ENCODE peak calls at places on chromosomes 3 and 15, in seven cellular contexts. A is endodermal cell, R is MM.1S, C is neuronal stem cell, F is astrocyte, J is IMR-90, N is PC-3. Q is an unnamed sample.

GRCh38 chr3:190072856-190073255 is 47.8 kb downstream of the P3H2 start:
- DNase-seq in F (no peak), C (no peak), J (no peak), R (no peak), A (no peak), N (no peak), Q (no peak)

GRCh38 chr15:72168131-72168825 is 29.3 kb downstream of the GRAMD2A start:
- DNase-seq in R (no peak), J (peak), C (no peak), A (peak), F (peak), N (peak), Q (no peak)

GRCh38 chr3:165206454-165207266 is 10.5 kb upstream of the SLITRK3 start:
- DNase-seq in R (peak), F (peak), J (peak), C (peak), N (peak), A (peak), Q (no peak)

GRCh38 chr15:26028086-26028740 is 165.1 kb upstream of the ATP10A start:
- DNase-seq in J (no peak), C (no peak), R (no peak), A (no peak), F (peak), N (peak), Q (no peak)

GRCh38 chr15:43954181-43954621 is 127.4 kb downstream of the WDR76 start:
- DNase-seq in F (peak), N (no peak), R (no peak), J (peak), A (no peak), C (no peak), Q (no peak)

GRCh38 chr3:54846085-54846484 is 81.8 kb downstream of the LRTM1 start:
- DNase-seq in F (no peak), C (no peak), N (no peak), R (no peak), J (no peak), A (no peak), Q (no peak)

GRCh38 chr3:172449468-172450149 is 1.4 kb upstream of the GHSR start:
- DNase-seq in J (peak), F (peak), C (peak), A (peak), R (no peak), N (no peak), Q (no peak)

GRCh38 chr3:193777524-193777923 is 184.5 kb downstream of the OPA1 start:
- DNase-seq in A (peak), F (no peak), C (no peak), J (no peak), R (no peak), N (no peak), Q (no peak)

GRCh38 chr15:92438471-92438870 is 44.8 kb downstream of the ST8SIA2 start:
- DNase-seq in N (no peak), J (no peak), R (no peak), A (no peak), F (no peak), C (no peak), Q (no peak)

GRCh38 chr15:50109086-50109987 is 9.7 kb downstream of the ATP8B4 start:
- DNase-seq in C (no peak), R (no peak), N (no peak), F (peak), J (peak), A (no peak), Q (no peak)

GRCh38 chr3:167350245-167350862 is 29.7 kb downstream of the ZBBX start:
- DNase-seq in N (peak), J (no peak), C (peak), R (peak), A (no peak), F (peak), Q (peak)

GRCh38 chr15:66655511-66655910 is 46.5 kb upstream of the SMAD6 start:
- DNase-seq in C (no peak), N (no peak), A (peak), R (no peak), F (no peak), J (no peak), Q (no peak)

GRCh38 chr15:42088801-42089640 is 5.3 kb downstream of the PLA2G4D start:
- DNase-seq in J (no peak), F (no peak), N (peak), R (no peak), C (no peak), A (no peak), Q (no peak)

GRCh38 chr3:5217824-5218595 is 30.5 kb downstream of the EDEM1 start:
- DNase-seq in N (no peak), C (no peak), F (peak), A (no peak), J (peak), R (no peak), Q (no peak)

GRCh38 chr3:128663151-128663550 is 12.5 kb upstream of the RPN1 start:
- DNase-seq in C (no peak), R (no peak), F (no peak), J (no peak), N (no peak), A (peak), Q (no peak)

GRCh38 chr3:102200126-102200525 is 234.7 kb upstream of the ZPLD1 start:
- DNase-seq in N (no peak), C (no peak), J (peak), F (peak), R (no peak), A (no peak), Q (no peak)

GRCh38 chr3:131223373-131224289 is 157.9 kb upstream of the NUDT16 start:
- DNase-seq in F (no peak), R (no peak), N (peak), J (no peak), A (no peak), C (no peak), Q (no peak)

GRCh38 chr15:88243895-88244787 is 12.4 kb downstream of the NTRK3 start:
- DNase-seq in F (no peak), A (peak), J (peak), R (peak), C (peak), N (peak), Q (no peak)

GRCh38 chr3:28495301-28495700 is 146.7 kb upstream of the AZI2 start:
- DNase-seq in R (no peak), F (no peak), J (no peak), N (no peak), A (no peak), C (no peak), Q (no peak)

GRCh38 chr15:28994142-28994829 is 108.5 kb downstream of the APBA2 start:
- DNase-seq in A (no peak), F (no peak), C (no peak), J (no peak), R (no peak), N (no peak), Q (no peak)

GRCh38 chr15:82942691-82943090 is 9.8 kb downstream of the HOMER2 start:
- DNase-seq in A (no peak), J (no peak), N (peak), C (no peak), F (peak), R (no peak), Q (no peak)

GRCh38 chr3:45779746-45780735 is 16.3 kb downstream of the SLC6A20 start:
- DNase-seq in J (no peak), C (no peak), R (no peak), A (peak), N (no peak), F (no peak), Q (no peak)

GRCh38 chr15:98718426-98719168 is 70.3 kb downstream of the IGF1R start:
- DNase-seq in N (no peak), F (no peak), R (no peak), J (no peak), C (no peak), A (no peak), Q (no peak)

GRCh38 chr3:74302959-74303358 is 311.5 kb downstream of the CNTN3 start:
- DNase-seq in R (no peak), J (no peak), A (no peak), C (no peak), F (no peak), N (no peak), Q (no peak)

GRCh38 chr15:81301815-81302399 is 22.0 kb downstream of the STARD5 start:
- DNase-seq in R (peak), N (no peak), A (no peak), J (no peak), F (no peak), C (no peak), Q (no peak)
- H3K27ac ChIP-seq in R (peak), N (no peak), A (no peak), J (no peak), F (no peak), C (no peak), Q (no peak)

GRCh38 chr3:124722589-124722988 is 7.7 kb upstream of the UMPS start:
- DNase-seq in J (no peak), N (no peak), F (no peak), C (no peak), A (no peak), R (no peak), Q (no peak)
- H3K9ac ChIP-seq in J (no peak), N (no peak), F (no peak), C (no peak), A (no peak), R (no peak), Q (no peak)

DNA sequence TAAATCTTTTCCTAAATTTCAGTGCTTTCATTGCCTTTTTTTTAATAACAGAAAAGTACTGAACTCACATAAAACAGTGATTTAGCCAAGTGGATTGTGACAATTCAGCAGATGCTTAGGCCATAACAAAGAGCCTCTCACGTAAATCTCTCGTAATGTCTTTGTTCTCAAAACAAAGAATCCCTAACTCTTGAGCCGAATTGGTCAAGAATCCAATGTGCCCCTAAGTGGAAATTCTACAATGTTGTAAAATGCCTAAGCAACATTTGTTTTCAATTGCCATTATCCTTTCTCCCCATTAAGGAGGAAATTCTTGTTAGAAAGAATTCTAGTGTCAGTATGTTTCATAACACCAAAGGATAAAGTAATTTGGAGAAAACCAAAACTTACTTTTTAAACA is 235.7 kb upstream of the THBS1 start:
- DNase-seq in A (no peak), C (peak), J (no peak), N (no peak), R (no peak), F (no peak), Q (no peak)
- H3K27ac ChIP-seq in A (no peak), C (no peak), J (no peak), N (no peak), R (no peak), F (no peak), Q (no peak)

GRCh38 chr15:76057332-76058000 is 2.3 kb upstream of the TMEM266 start:
- DNase-seq in J (peak), N (peak), R (peak), F (no peak), C (peak), A (peak), Q (no peak)

GRCh38 chr15:76060098-76060989 is 559 bp downstream of the TMEM266 start:
- DNase-seq in A (no peak), N (no peak), C (no peak), F (no peak), J (no peak), R (peak), Q (no peak)

GRCh38 chr15:76056931-76057330 is 2.9 kb upstream of the TMEM266 start:
- DNase-seq in N (peak), J (no peak), R (peak), F (no peak), C (no peak), A (no peak), Q (no peak)

GRCh38 chr15:76059320-76060097 is at the start of gene TMEM266:
- DNase-seq in N (peak), J (peak), C (peak), R (peak), F (peak), A (peak), Q (no peak)

GRCh38 chr15:76058714-76059319 is 968 bp upstream of the TMEM266 start:
- DNase-seq in J (no peak), N (peak), R (peak), F (no peak), C (peak), A (peak), Q (no peak)
- H3K9ac ChIP-seq in J (no peak), N (no peak), R (no peak), F (peak), C (peak), A (peak), Q (no peak)

GRCh38 chr15:78927077-78927790 is 17.6 kb downstream of the CTSH start:
- DNase-seq in N (no peak), R (no peak), J (no peak), C (no peak), F (no peak), A (peak), Q (no peak)
- H3K27ac ChIP-seq in N (no peak), R (no peak), J (no peak), C (no peak), F (no peak), A (no peak), Q (no peak)

DNA sequence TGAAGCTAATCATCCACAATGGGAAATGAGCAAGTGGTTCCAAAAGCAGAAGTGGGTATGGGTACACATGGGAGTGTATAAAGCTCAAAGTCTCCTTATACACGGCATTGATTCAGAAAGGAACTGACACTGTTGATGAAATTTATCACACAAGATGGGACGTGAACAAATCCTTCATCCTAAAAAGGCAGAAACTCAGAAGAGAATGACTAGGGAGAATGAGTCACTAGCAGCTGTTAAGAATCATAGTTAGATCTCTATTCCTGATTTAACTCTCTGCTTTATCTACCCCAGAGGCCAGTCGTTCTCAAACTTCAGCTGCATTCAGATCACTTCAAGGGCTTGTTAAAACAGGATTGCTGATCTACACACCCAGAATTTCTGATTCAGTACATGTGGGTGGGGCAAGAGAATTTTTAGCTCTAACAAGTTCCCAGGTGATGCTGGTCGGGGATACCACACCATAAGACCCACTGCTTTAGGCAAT is 97.7 kb upstream of the PHLDB2 start:
- DNase-seq in J (peak), C (no peak), F (peak), N (peak), R (no peak), A (no peak), Q (no peak)
- H3K9ac ChIP-seq in J (peak), C (no peak), F (peak), N (no peak), R (no peak), A (no peak), Q (no peak)

GRCh38 chr3:42019144-42019952 is 57.4 kb upstream of the ULK4 start:
- DNase-seq in A (no peak), J (no peak), R (no peak), C (no peak), F (no peak), N (no peak), Q (no peak)
- H3K27ac ChIP-seq in A (no peak), J (no peak), R (no peak), C (no peak), F (peak), N (no peak), Q (no peak)

DNA sequence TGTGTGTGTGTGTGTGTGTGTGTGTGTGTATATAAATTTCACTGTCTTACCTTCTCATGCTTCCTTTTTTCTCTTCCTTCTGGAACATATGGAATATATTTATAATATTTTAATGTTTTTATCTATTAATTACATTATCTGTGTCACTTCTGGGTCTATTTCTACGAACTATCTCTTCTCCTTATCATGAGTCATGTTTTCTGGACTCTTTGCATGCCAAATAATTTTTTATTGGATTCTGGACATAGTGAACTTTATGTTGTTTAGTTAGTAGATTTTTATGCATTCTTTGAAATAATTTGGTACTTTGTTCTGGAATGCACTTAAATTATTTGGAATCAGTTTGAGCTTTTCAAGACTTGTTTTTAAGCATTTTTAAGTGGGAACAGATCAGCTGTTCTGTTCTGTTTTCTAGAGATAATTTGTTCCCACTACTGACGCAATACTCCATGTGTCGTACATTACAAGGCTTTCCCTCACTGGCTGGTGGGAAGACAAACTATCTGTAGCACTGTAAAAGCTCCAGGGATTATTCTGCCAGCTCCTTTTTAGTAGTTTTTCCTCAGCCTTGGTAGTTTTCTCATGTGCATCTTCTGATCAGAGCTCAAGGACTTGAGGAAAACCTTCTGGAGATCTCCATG is 302.0 kb downstream of the CLSTN2 start:
- DNase-seq in N (no peak), R (no peak), C (no peak), F (no peak), J (no peak), A (no peak), Q (no peak)
- H3K9ac ChIP-seq in N (no peak), R (no peak), C (no peak), F (no peak), J (no peak), A (no peak), Q (no peak)

DNA sequence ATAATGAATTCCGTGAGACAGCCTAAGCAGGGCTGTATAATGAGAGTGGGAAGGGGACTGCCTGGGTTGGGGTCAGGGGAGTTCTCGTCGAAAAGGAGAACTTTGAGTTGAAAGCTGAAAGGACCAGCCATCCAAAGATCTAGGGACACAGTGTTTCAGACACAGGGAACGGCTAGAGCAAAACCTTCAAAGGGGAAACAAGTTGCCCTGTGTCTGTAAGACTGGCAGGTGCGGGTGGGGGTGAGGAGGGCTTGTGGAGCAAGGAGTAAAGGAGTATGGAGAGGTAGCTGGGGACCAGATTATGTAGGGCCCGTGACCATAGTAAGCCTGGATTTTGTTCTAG is 1.3 kb upstream of the SRP14 start:
- DNase-seq in A (no peak), C (no peak), R (no peak), N (no peak), F (no peak), J (no peak), Q (no peak)
- H3K27ac ChIP-seq in A (no peak), C (no peak), R (no peak), N (no peak), F (no peak), J (no peak), Q (peak)

DNA sequence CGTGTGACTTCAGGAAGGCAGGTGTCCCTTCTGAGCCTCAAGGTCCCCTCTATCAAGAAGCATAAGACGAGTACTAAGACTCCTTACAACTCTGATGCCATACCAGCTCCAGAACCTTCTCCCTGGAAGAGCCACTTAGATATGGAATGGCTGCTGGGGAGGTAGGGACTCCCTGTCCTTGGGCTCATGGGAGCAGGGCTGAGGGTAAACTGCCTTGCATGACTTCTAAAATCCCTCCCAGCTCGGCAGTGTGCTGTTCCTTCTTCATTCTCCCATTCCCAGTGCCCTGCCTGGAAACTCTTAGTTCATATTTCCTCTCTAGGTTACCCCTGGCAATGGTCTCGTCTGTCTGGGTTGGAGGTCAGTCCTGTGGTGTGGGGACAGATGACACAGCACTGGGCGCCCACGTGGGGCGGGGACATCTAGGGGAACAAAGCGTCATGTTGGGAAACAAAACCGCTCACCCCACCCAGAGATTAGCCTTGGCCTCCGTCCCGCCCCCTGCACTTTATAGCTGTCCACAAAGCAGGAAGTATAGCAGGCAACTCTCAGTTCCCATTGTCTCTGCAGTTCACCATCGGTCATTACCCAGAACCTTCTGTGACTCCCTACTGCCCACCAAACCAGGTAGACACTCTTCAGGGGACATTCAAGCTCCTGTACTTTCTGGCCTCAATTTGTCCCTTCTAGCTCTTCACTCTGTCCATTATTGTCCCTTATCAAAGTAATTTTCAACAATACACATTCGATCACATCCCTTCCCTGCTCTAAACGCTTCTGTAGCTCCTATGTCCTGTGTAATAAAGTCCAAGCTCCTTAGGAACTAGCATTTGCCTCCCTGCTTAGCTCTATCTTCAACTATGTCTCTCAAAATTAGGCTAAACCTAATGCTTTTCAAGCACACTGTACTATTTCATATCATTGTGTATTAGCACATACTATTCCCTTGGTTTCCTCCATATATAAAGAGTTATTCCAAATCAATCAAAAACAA is 73.8 kb downstream of the IQSEC1 start:
- DNase-seq in C (no peak), A (no peak), F (no peak), N (no peak), R (peak), J (no peak), Q (no peak)
- H3K9ac ChIP-seq in C (no peak), A (no peak), F (no peak), N (no peak), R (peak), J (no peak), Q (no peak)